ENCODE peak calls at places on chromosome 10, in four cellular contexts. R is mesenchymal stem cell; E is activated naive CD8-positive, alpha-beta T cell treated with anti-CD3 and anti-CD28 coated beads, Interleukin-2, amount 10 ng/mL, durations not matched to agents 7 days and 5 days; N is anterior cingulate cortex. L is an unnamed sample.

GRCh38 chr10:35933940-35934636 is 292.0 kb upstream of the FZD8 start:
- DNase-seq in R (no peak), E (no peak), N (no peak), L (no peak)

GRCh38 chr10:58810751-58811150 is 298.1 kb downstream of the BICC1 start:
- DNase-seq in R (no peak), E (no peak), N (no peak), L (no peak)

GRCh38 chr10:4343798-4344370 is 482.1 kb upstream of the AKR1E2 start:
- DNase-seq in R (no peak), E (no peak), N (no peak), L (no peak)

GRCh38 chr10:12382157-12382548 is 32.8 kb downstream of the CAMK1D start:
- DNase-seq in R (no peak), E (no peak), N (no peak), L (no peak)

GRCh38 chr10:100186813-100187212 is 984 bp upstream of the ERLIN1 start:
- DNase-seq in R (peak; percentile 9), E (peak; percentile 36), N (peak; percentile 0), L (no peak)

GRCh38 chr10:7577206-7577978 is 89.4 kb downstream of the ITIH5 start:
- DNase-seq in R (no peak), E (no peak), N (no peak), L (no peak)

GRCh38 chr10:130550952-130551674 is 414.9 kb downstream of the GLRX3 start:
- DNase-seq in R (no peak), E (no peak), N (no peak), L (no peak)

GRCh38 chr10:72354356-72355213 is at the start of gene DNAJB12:
- DNase-seq in R (peak; percentile 96), E (peak; percentile 92), N (peak; percentile 97), L (peak; percentile 85)

GRCh38 chr10:61899045-61899444 is 2.5 kb upstream of the ARID5B start:
- DNase-seq in R (peak; percentile 76), E (no peak), N (no peak), L (no peak)

GRCh38 chr10:33187427-33187999 is 147.0 kb downstream of the NRP1 start:
- DNase-seq in R (no peak), E (no peak), N (no peak), L (no peak)

GRCh38 chr10:69451784-69452251 is 553 bp downstream of the TSPAN15 start:
- DNase-seq in R (no peak), E (no peak), N (no peak), L (no peak)

GRCh38 chr10:5043716-5044115 is 40.1 kb upstream of the AKR1C2 start:
- DNase-seq in R (no peak), E (no peak), N (no peak), L (no peak)

GRCh38 chr10:91242940-91243339 is 22.5 kb downstream of the PCGF5 start:
- DNase-seq in R (no peak), E (no peak), N (no peak), L (no peak)

GRCh38 chr10:82750538-82750937 is 875.5 kb downstream of the NRG3 start:
- DNase-seq in R (no peak), E (no peak), N (no peak), L (no peak)

GRCh38 chr10:114703377-114704125 is 45.5 kb upstream of the ABLIM1 start:
- DNase-seq in R (no peak), E (no peak), N (no peak), L (no peak)

GRCh38 chr10:7301039-7301768 is 109.6 kb downstream of the SFMBT2 start:
- DNase-seq in R (no peak), E (no peak), N (no peak), L (no peak)

GRCh38 chr10:4688620-4689019 is 137.4 kb upstream of the AKR1E2 start:
- DNase-seq in R (peak; percentile 11), E (no peak), N (no peak), L (no peak)

GRCh38 chr10:64206409-64206808 is 685.2 kb downstream of the REEP3 start:
- DNase-seq in R (no peak), E (no peak), N (no peak), L (no peak)

GRCh38 chr10:927131-927530 is 4.4 kb downstream of the LARP4B start:
- DNase-seq in R (no peak), E (no peak), N (no peak), L (no peak)

GRCh38 chr10:22374489-22375126 is 29.3 kb downstream of the SPAG6 start:
- DNase-seq in R (no peak), E (no peak), N (no peak), L (no peak)

GRCh38 chr10:60901561-60902235 is 42.3 kb downstream of the RHOBTB1 start:
- DNase-seq in R (no peak), E (no peak), N (peak; percentile 50), L (no peak)

GRCh38 chr10:21020545-21020944 is 123.4 kb upstream of the NEBL start:
- DNase-seq in R (peak; percentile 5), E (no peak), N (no peak), L (no peak)

GRCh38 chr10:75507469-75507868 is 76.0 kb downstream of the LRMDA start:
- DNase-seq in R (no peak), E (no peak), N (no peak), L (no peak)

GRCh38 chr10:101091546-101092290 is 29.9 kb downstream of the KAZALD1 start:
- DNase-seq in R (no peak), E (no peak), N (no peak), L (no peak)

GRCh38 chr10:76082956-76083355 is 651.5 kb downstream of the LRMDA start:
- DNase-seq in R (peak; percentile 32), E (no peak), N (no peak), L (no peak)

GRCh38 chr10:69051303-69051702 is 36.6 kb upstream of the SRGN start:
- DNase-seq in R (peak; percentile 62), E (peak; percentile 50), N (peak; percentile 8), L (no peak)

GRCh38 chr10:11242443-11243386 is 225.0 kb downstream of the CELF2 start:
- DNase-seq in R (peak; percentile 10), E (no peak), N (no peak), L (no peak)

GRCh38 chr10:17599089-17599488 is 18.1 kb downstream of the HACD1 start:
- DNase-seq in R (peak; percentile 36), E (no peak), N (no peak), L (no peak)

GRCh38 chr10:101066146-101066889 is 4.5 kb downstream of the KAZALD1 start:
- DNase-seq in R (peak; percentile 71), E (peak; percentile 57), N (no peak), L (peak; percentile 17)

GRCh38 chr10:102246261-102246660 is 929 bp downstream of the GBF1 start:
- DNase-seq in R (peak; percentile 73), E (no peak), N (no peak), L (no peak)

GRCh38 chr10:72946963-72947362 is 7.6 kb downstream of the PLA2G12B start:
- DNase-seq in R (no peak), E (no peak), N (no peak), L (no peak)

GRCh38 chr10:96478317-96478716 is 35.4 kb downstream of the TLL2 start:
- DNase-seq in R (no peak), E (no peak), N (no peak), L (no peak)

GRCh38 chr10:64191304-64191703 is 670.1 kb downstream of the REEP3 start:
- DNase-seq in R (no peak), E (no peak), N (no peak), L (no peak)

GRCh38 chr10:43998021-43998809 is 349.5 kb upstream of the ZNF32 start:
- DNase-seq in R (peak; percentile 36), E (no peak), N (no peak), L (no peak)

GRCh38 chr10:132709471-132709951 is 76.4 kb downstream of the NKX6-2 start:
- DNase-seq in R (no peak), E (no peak), N (no peak), L (no peak)

GRCh38 chr10:15504101-15504840 is 133.2 kb upstream of the FAM171A1 start:
- DNase-seq in R (peak; percentile 75), E (no peak), N (no peak), L (no peak)